ENCODE peak calls at places on chromosomes 2 and 18, in eight cellular contexts. W is RWPE2, I is bronchial epithelial cell, C is BE2C, K is brain microvascular endothelial cell, V is HCT116, N is WERI-Rb-1, U is tibial nerve. A is an unnamed sample. For H3K36me3, the result is how much of the 10 kb centered on the place peaks cover.

GRCh38 chr2:191922736-191923651 is 76.1 kb upstream of the CAVIN2 start:
- DNase-seq in V (no peak), N (no peak), W (no peak), I (no peak), C (no peak), U (no peak), K (no peak), A (peak)

GRCh38 chr2:142426064-142426463 is 295.2 kb upstream of the LRP1B start:
- DNase-seq in C (peak), I (no peak), N (no peak), V (no peak), K (no peak), U (no peak), W (no peak), A (no peak)

GRCh38 chr2:82282111-82282882 is 1977.7 kb upstream of the LRRTM1 start:
- DNase-seq in C (no peak), U (no peak), N (peak), W (no peak), K (no peak), I (no peak), V (no peak), A (no peak)

GRCh38 chr2:29627366-29627765 is 294.0 kb downstream of the ALK start:
- DNase-seq in I (peak), V (no peak), W (no peak), K (peak), N (no peak), U (no peak), C (no peak), A (no peak)

GRCh38 chr18:23837591-23837990 is 148.3 kb downstream of the LAMA3 start:
- DNase-seq in W (no peak), U (no peak), C (no peak), K (peak), V (no peak), I (peak), N (no peak), A (no peak)

GRCh38 chr2:72006188-72006736 is 141.4 kb downstream of the CYP26B1 start:
- DNase-seq in W (no peak), I (no peak), U (no peak), N (no peak), C (no peak), V (no peak), K (no peak), A (no peak)

GRCh38 chr2:1371066-1371465 is 42.2 kb upstream of the TPO start:
- DNase-seq in K (no peak), N (no peak), V (no peak), U (no peak), W (no peak), C (no peak), I (no peak), A (no peak)

GRCh38 chr2:20433946-20434553 is 12.8 kb upstream of the RHOB start:
- DNase-seq in U (peak), C (no peak), I (no peak), W (no peak), K (no peak), N (no peak), V (no peak), A (no peak)

GRCh38 chr2:28750316-28751101 is 1.1 kb upstream of the PPP1CB start:
- DNase-seq in V (no peak), K (no peak), I (peak), N (peak), C (no peak), W (no peak), U (no peak), A (peak)

GRCh38 chr2:241187835-241188234 is 642 bp upstream of the ANO7 start:
- DNase-seq in C (no peak), I (no peak), W (no peak), U (no peak), K (no peak), V (no peak), N (no peak), A (no peak)

GRCh38 chr2:17610521-17610920 is 70.0 kb downstream of the VSNL1 start:
- DNase-seq in N (no peak), C (no peak), U (no peak), V (no peak), W (no peak), K (peak), I (no peak), A (no peak)

GRCh38 chr2:226508683-226509082 is 290.9 kb downstream of the IRS1 start:
- DNase-seq in I (no peak), U (no peak), W (no peak), N (no peak), V (no peak), C (no peak), K (peak), A (no peak)

GRCh38 chr2:199216253-199216652 is 241.5 kb downstream of the SATB2 start:
- DNase-seq in W (no peak), K (no peak), I (no peak), N (no peak), C (no peak), U (no peak), V (no peak), A (no peak)

GRCh38 chr2:216555274-216555673 is 56.6 kb downstream of the RPL37A start:
- DNase-seq in K (no peak), I (no peak), V (no peak), N (no peak), U (no peak), C (peak), W (no peak), A (no peak)

GRCh38 chr2:65366595-65367125 is 65.7 kb downstream of the SPRED2 start:
- DNase-seq in V (peak), N (no peak), C (peak), I (peak), K (peak), U (no peak), W (peak), A (no peak)

GRCh38 chr2:223185638-223186037 is 133.6 kb downstream of the KCNE4 start:
- DNase-seq in K (no peak), C (no peak), V (no peak), I (peak), W (no peak), U (no peak), N (no peak), A (no peak)

GRCh38 chr2:237494066-237494465 is 7.0 kb downstream of the MLPH start:
- DNase-seq in U (no peak), V (no peak), K (no peak), I (no peak), N (no peak), C (no peak), W (no peak), A (no peak)

DNA sequence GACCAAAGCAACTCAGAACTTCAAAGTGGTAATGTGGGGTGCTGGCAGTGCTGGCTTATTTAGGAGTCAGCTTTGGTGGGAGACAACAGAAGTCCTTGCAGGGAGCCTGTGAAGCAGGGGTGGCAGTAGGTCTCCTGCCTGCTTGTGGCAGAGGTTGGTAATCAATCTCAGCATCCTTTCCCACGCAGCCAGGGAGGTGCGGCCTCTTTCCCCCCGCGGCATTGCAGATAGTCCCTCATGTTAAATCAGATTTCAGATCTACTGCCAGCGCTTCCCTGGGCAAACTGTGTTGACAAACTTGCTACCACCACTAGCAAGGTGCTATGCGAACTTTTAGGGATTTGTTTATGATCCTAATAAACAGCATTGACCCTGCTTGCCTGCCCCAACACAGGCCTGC is 77.9 kb upstream of the MCFD2 start:
- DNase-seq in K (no peak), W (no peak), U (no peak), C (no peak), N (no peak), I (no peak), V (no peak), A (no peak)
- H3K36me3 ChIP-seq in K (under half), W (under half), U (half or more), C (under half), N (under half), I (under half), V (under half), A (under half)

DNA sequence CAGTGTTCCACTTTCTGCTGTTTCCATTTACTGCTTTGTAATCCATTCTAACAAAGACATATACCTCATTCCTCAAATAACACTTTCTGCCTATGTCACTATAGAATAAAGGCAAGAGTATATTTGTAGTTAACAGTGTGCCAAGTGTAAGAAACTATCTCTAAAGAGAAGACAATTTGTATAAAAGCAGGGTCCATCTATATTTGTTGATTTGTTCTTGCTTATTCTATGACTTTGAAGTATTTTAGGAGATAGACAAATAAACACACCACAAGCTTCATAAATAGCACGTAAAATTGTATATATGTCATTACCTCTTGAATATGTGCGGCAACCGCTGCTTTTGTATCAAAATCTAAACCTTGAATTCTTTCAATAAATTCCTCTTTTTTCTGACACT is 56.0 kb downstream of the CCDC88A start:
- DNase-seq in I (no peak), U (no peak), V (no peak), N (no peak), K (no peak), C (no peak), W (no peak), A (no peak)
- H3K4me3 ChIP-seq in I (no peak), U (no peak), V (no peak), N (no peak), K (no peak), C (no peak), W (no peak), A (no peak)

GRCh38 chr2:27621524-27621923 is 7.3 kb downstream of the CCDC121 start:
- DNase-seq in I (no peak), C (no peak), U (no peak), W (no peak), N (no peak), K (no peak), V (no peak), A (no peak)
- TF ChIP-seq CTCF in I (no peak), C (peak), U (no peak), W (no peak), N (peak), K (peak), V (peak), A (no peak)

GRCh38 chr18:48923746-48924580 is 26.8 kb downstream of the SMAD7 start:
- DNase-seq in K (no peak), C (no peak), U (no peak), V (no peak), W (no peak), I (peak), N (no peak), A (no peak)

GRCh38 chr18:48922801-48923730 is 27.7 kb downstream of the SMAD7 start:
- DNase-seq in U (peak), N (no peak), K (peak), W (no peak), C (no peak), I (no peak), V (no peak), A (no peak)

GRCh38 chr18:48926420-48926857 is 24.3 kb downstream of the SMAD7 start:
- DNase-seq in K (no peak), W (no peak), V (no peak), C (no peak), N (no peak), I (no peak), U (no peak), A (no peak)

GRCh38 chr18:48927286-48928080 is 23.3 kb downstream of the SMAD7 start:
- DNase-seq in V (no peak), K (no peak), C (no peak), I (no peak), W (no peak), U (no peak), N (no peak), A (no peak)

GRCh38 chr18:48924621-48925601 is 25.9 kb downstream of the SMAD7 start:
- DNase-seq in K (no peak), C (no peak), U (no peak), N (no peak), V (no peak), W (no peak), I (no peak), A (no peak)
- H3K36me3 ChIP-seq in K (under half), C (under half), U (under half), N (half or more), V (under half), W (under half), I (under half), A (under half)

GRCh38 chr2:66443977-66444855 is 9.3 kb downstream of the MEIS1 start:
- DNase-seq in V (no peak), U (no peak), C (no peak), K (no peak), W (no peak), N (no peak), I (no peak), A (no peak)
- H3K4me3 ChIP-seq in V (no peak), U (no peak), C (no peak), K (no peak), W (no peak), N (no peak), I (no peak), A (no peak)

GRCh38 chr2:156192468-156192867 is 140.1 kb downstream of the NR4A2 start:
- DNase-seq in V (no peak), C (no peak), W (no peak), U (no peak), N (no peak), K (no peak), I (peak), A (peak)
- TF ChIP-seq CTCF in V (peak), C (no peak), W (peak), U (peak), N (peak), K (peak), I (peak), A (peak)

DNA sequence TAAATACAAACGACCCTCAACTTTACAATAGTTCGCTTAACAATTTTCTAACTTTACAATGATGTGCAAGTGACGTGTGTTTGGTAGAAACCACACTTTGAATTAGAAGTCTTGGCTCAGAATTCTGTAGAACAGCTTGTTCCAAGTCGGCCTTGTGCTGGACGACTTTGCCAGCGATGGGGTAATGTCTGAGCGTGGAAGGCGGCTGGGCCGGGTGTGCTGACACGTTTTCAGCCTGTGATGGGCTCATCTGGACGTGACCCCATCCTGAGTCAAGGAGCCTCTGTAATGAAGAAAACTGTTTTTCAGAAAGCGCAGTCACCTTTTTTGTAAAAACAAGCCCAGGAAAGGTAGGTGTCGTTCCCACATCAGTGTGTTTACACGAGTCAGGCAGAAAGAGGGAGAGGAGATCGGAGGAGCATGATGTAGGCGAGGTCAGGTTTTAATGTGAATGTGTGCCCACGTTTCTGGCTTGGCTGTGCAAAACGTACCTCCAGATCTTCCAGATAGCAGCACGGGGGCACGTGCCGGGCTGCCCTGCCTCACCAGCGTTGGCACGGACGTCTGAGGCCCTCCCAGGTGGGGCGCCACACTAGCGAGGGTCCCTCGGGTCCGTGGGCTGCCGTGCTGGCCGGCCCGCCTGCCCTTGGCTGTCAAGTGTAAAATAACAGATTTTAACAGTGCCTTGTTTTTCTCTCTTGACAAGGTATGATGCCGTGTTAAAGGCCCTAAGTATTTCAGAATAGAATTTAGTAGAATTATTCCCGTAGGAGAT is 54.6 kb downstream of the CTDP1 start:
- DNase-seq in V (no peak), I (no peak), U (no peak), C (no peak), K (no peak), N (no peak), W (no peak), A (no peak)
- H3K36me3 ChIP-seq in V (under half), I (under half), U (half or more), C (under half), K (half or more), N (half or more), W (under half), A (under half)